ENCODE peak calls at places on chromosomes 7 and 10, in ten cellular contexts. E is fibroblast of mammary gland, I is H7, X is cardiac muscle cell, O is AG04450, V is foreskin keratinocyte, G is heart right ventricle, P is LoVo, J is GM20000, Y is Daoy. K is an unnamed sample.

GRCh38 chr7:29488977-29489376 is 74.7 kb upstream of the PRR15 start:
- DNase-seq in E (peak; percentile 68), I (no peak), X (peak; percentile 90), O (no peak), V (peak; percentile 84), G (no peak), P (peak; percentile 12), J (no peak), Y (peak; percentile 80), K (no peak)

GRCh38 chr7:108261560-108262255 is 131.5 kb upstream of the LAMB4 start:
- DNase-seq in E (no peak), I (no peak), X (no peak), O (no peak), V (no peak), G (no peak), P (no peak), J (no peak), Y (no peak), K (no peak)

GRCh38 chr7:29794959-29795629 is 11.2 kb upstream of the WIPF3 start:
- DNase-seq in E (no peak), I (no peak), X (no peak), O (no peak), V (no peak), G (no peak), P (no peak), J (no peak), Y (no peak), K (no peak)

GRCh38 chr10:44723654-44724053 is 187.5 kb upstream of the TMEM72 start:
- DNase-seq in E (peak; percentile 91), I (no peak), X (peak; percentile 39), O (no peak), V (no peak), G (no peak), P (no peak), J (no peak), Y (peak; percentile 46), K (no peak)

GRCh38 chr7:114534957-114535356 is 120.3 kb downstream of the FOXP2 start:
- DNase-seq in E (no peak), I (no peak), X (peak; percentile 34), O (no peak), V (no peak), G (no peak), P (no peak), J (no peak), Y (no peak), K (no peak)

GRCh38 chr10:11931038-11931437 is 107.9 kb downstream of the PROSER2 start:
- DNase-seq in E (no peak), I (no peak), X (no peak), O (no peak), V (no peak), G (no peak), P (no peak), J (no peak), Y (no peak), K (no peak)

GRCh38 chr10:75696536-75696935 is 265.1 kb downstream of the LRMDA start:
- DNase-seq in E (no peak), I (no peak), X (no peak), O (no peak), V (no peak), G (no peak), P (no peak), J (no peak), Y (no peak), K (no peak)

GRCh38 chr7:116672596-116673503 is 854 bp downstream of the MET start:
- DNase-seq in E (peak; percentile 57), I (peak; percentile 30), X (peak; percentile 16), O (no peak), V (no peak), G (no peak), P (peak; percentile 46), J (no peak), Y (peak; percentile 81), K (no peak)

GRCh38 chr7:299169-299568 is 9.2 kb downstream of the FOXL3 start:
- DNase-seq in E (no peak), I (peak; percentile 34), X (no peak), O (no peak), V (no peak), G (no peak), P (no peak), J (no peak), Y (no peak), K (no peak)

GRCh38 chr10:37992083-37992482 is 15.6 kb upstream of the ZNF25 start:
- DNase-seq in E (no peak), I (no peak), X (no peak), O (no peak), V (no peak), G (no peak), P (no peak), J (peak; percentile 5), Y (no peak), K (peak; percentile 14)

GRCh38 chr10:102433619-102434046 is 1.3 kb upstream of the CUEDC2 start:
- DNase-seq in E (no peak), I (no peak), X (no peak), O (no peak), V (no peak), G (no peak), P (no peak), J (no peak), Y (no peak), K (no peak)

GRCh38 chr10:79025113-79025832 is 43.5 kb upstream of the ZMIZ1 start:
- DNase-seq in E (no peak), I (peak; percentile 73), X (no peak), O (no peak), V (no peak), G (no peak), P (no peak), J (no peak), Y (no peak), K (peak; percentile 46)

GRCh38 chr7:142385528-142386340 is 127.9 kb upstream of the PRSS58 start:
- DNase-seq in E (peak; percentile 83), I (peak; percentile 49), X (peak; percentile 84), O (peak; percentile 33), V (peak; percentile 53), G (peak; percentile 31), P (peak; percentile 64), J (peak; percentile 30), Y (peak; percentile 87), K (peak; percentile 82)

GRCh38 chr10:98609265-98609664 is 162.5 kb upstream of the HPS1 start:
- DNase-seq in E (no peak), I (no peak), X (no peak), O (no peak), V (no peak), G (no peak), P (no peak), J (no peak), Y (no peak), K (no peak)

GRCh38 chr7:43583424-43584199 is 704 bp downstream of the STK17A start:
- DNase-seq in E (peak; percentile 35), I (no peak), X (peak; percentile 55), O (no peak), V (no peak), G (peak; percentile 80), P (peak; percentile 68), J (no peak), Y (peak; percentile 90), K (peak; percentile 79)

GRCh38 chr7:90621892-90622182 is 25.7 kb downstream of the CDK14 start:
- DNase-seq in E (no peak), I (no peak), X (no peak), O (no peak), V (no peak), G (no peak), P (no peak), J (no peak), Y (no peak), K (no peak)

GRCh38 chr7:2516194-2516555 is 3.4 kb upstream of the LFNG start:
- DNase-seq in E (peak; percentile 19), I (no peak), X (no peak), O (no peak), V (no peak), G (no peak), P (no peak), J (no peak), Y (no peak), K (no peak)

GRCh38 chr10:102650655-102651454 is 6.6 kb downstream of the TRIM8 start:
- DNase-seq in E (no peak), I (peak; percentile 55), X (no peak), O (no peak), V (no peak), G (no peak), P (no peak), J (no peak), Y (no peak), K (no peak)

GRCh38 chr10:28125701-28126100 is 126.8 kb upstream of the ODAD2 start:
- DNase-seq in E (peak; percentile 57), I (no peak), X (peak; percentile 39), O (no peak), V (no peak), G (no peak), P (no peak), J (no peak), Y (no peak), K (no peak)